ENCODE peak calls at places on chromosomes 5 and 9, in six cellular contexts. One of them, this sample, is unnamed.

GRCh38 chr5:24742334-24742733 is 97.6 kb upstream of the CDH10 start:
- DNase-seq in CD8-positive, alpha-beta memory T cell: no peak
- DNase-seq in colonic mucosa: no peak
- DNase-seq in stomach: no peak
- DNase-seq in GM12864: no peak
- DNase-seq in neural progenitor cell: no peak
- DNase-seq in this sample: no peak

GRCh38 chr9:136789523-136789937 is 1.6 kb upstream of the TMEM141 start:
- DNase-seq in CD8-positive, alpha-beta memory T cell: no peak
- DNase-seq in colonic mucosa: no peak
- DNase-seq in stomach: no peak
- DNase-seq in GM12864: no peak
- DNase-seq in neural progenitor cell: no peak
- DNase-seq in this sample: no peak

GRCh38 chr5:101611039-101611438 is 685.0 kb downstream of the SLCO4C1 start:
- DNase-seq in CD8-positive, alpha-beta memory T cell: no peak
- DNase-seq in colonic mucosa: no peak
- DNase-seq in stomach: no peak
- DNase-seq in GM12864: no peak
- DNase-seq in neural progenitor cell: no peak
- DNase-seq in this sample: no peak

GRCh38 chr9:136178773-136179075 is 26.2 kb downstream of the LHX3 start:
- DNase-seq in CD8-positive, alpha-beta memory T cell: no peak
- DNase-seq in colonic mucosa: no peak
- DNase-seq in stomach: no peak
- DNase-seq in GM12864: no peak
- DNase-seq in neural progenitor cell: peak
- DNase-seq in this sample: no peak

GRCh38 chr5:19555876-19556275 is 432.1 kb downstream of the CDH18 start:
- DNase-seq in CD8-positive, alpha-beta memory T cell: no peak
- DNase-seq in colonic mucosa: no peak
- DNase-seq in stomach: no peak
- DNase-seq in GM12864: no peak
- DNase-seq in neural progenitor cell: no peak
- DNase-seq in this sample: no peak

GRCh38 chr5:67092447-67093023 is 104.1 kb downstream of the CD180 start:
- DNase-seq in CD8-positive, alpha-beta memory T cell: no peak
- DNase-seq in colonic mucosa: no peak
- DNase-seq in stomach: no peak
- DNase-seq in GM12864: no peak
- DNase-seq in neural progenitor cell: no peak
- DNase-seq in this sample: no peak

GRCh38 chr5:177445052-177446016 is 1.3 kb upstream of the PRR7 start:
- DNase-seq in CD8-positive, alpha-beta memory T cell: peak
- DNase-seq in colonic mucosa: no peak
- DNase-seq in stomach: no peak
- DNase-seq in GM12864: no peak
- DNase-seq in neural progenitor cell: no peak
- DNase-seq in this sample: no peak

GRCh38 chr5:168882283-168882682 is 303.1 kb upstream of the PANK3 start:
- DNase-seq in CD8-positive, alpha-beta memory T cell: no peak
- DNase-seq in colonic mucosa: no peak
- DNase-seq in stomach: no peak
- DNase-seq in GM12864: no peak
- DNase-seq in neural progenitor cell: no peak
- DNase-seq in this sample: no peak

GRCh38 chr5:103703617-103704016 is 141.0 kb upstream of the NUDT12 start:
- DNase-seq in CD8-positive, alpha-beta memory T cell: no peak
- DNase-seq in colonic mucosa: no peak
- DNase-seq in stomach: no peak
- DNase-seq in GM12864: no peak
- DNase-seq in neural progenitor cell: no peak
- DNase-seq in this sample: no peak

GRCh38 chr9:107989544-107989943 is 500.0 kb upstream of the KLF4 start:
- DNase-seq in CD8-positive, alpha-beta memory T cell: no peak
- DNase-seq in colonic mucosa: no peak
- DNase-seq in stomach: no peak
- DNase-seq in GM12864: no peak
- DNase-seq in neural progenitor cell: no peak
- DNase-seq in this sample: no peak

GRCh38 chr9:26548766-26549290 is 343.8 kb downstream of the CAAP1 start:
- DNase-seq in CD8-positive, alpha-beta memory T cell: no peak
- DNase-seq in colonic mucosa: no peak
- DNase-seq in stomach: no peak
- DNase-seq in GM12864: no peak
- DNase-seq in neural progenitor cell: no peak
- DNase-seq in this sample: no peak

GRCh38 chr5:52356311-52356918 is 431.3 kb upstream of the ITGA1 start:
- DNase-seq in CD8-positive, alpha-beta memory T cell: no peak
- DNase-seq in colonic mucosa: no peak
- DNase-seq in stomach: no peak
- DNase-seq in GM12864: no peak
- DNase-seq in neural progenitor cell: peak
- DNase-seq in this sample: no peak

GRCh38 chr5:124461857-124462423 is 284.5 kb downstream of the ZNF608 start:
- DNase-seq in CD8-positive, alpha-beta memory T cell: no peak
- DNase-seq in colonic mucosa: no peak
- DNase-seq in stomach: no peak
- DNase-seq in GM12864: no peak
- DNase-seq in neural progenitor cell: peak
- DNase-seq in this sample: no peak

GRCh38 chr5:109900911-109901627 is 211.3 kb downstream of the MAN2A1 start:
- DNase-seq in CD8-positive, alpha-beta memory T cell: no peak
- DNase-seq in colonic mucosa: no peak
- DNase-seq in stomach: no peak
- DNase-seq in GM12864: no peak
- DNase-seq in neural progenitor cell: no peak
- DNase-seq in this sample: no peak

GRCh38 chr5:158513490-158514301 is 586.0 kb downstream of the EBF1 start:
- DNase-seq in CD8-positive, alpha-beta memory T cell: no peak
- DNase-seq in colonic mucosa: no peak
- DNase-seq in stomach: no peak
- DNase-seq in GM12864: no peak
- DNase-seq in neural progenitor cell: no peak
- DNase-seq in this sample: no peak

GRCh38 chr5:7873216-7873615 is 4.3 kb downstream of the MTRR start:
- DNase-seq in CD8-positive, alpha-beta memory T cell: no peak
- DNase-seq in colonic mucosa: no peak
- DNase-seq in stomach: no peak
- DNase-seq in GM12864: peak
- DNase-seq in neural progenitor cell: no peak
- DNase-seq in this sample: no peak
- H3K4me3 ChIP-seq in CD8-positive, alpha-beta memory T cell: peak
- H3K4me3 ChIP-seq in colonic mucosa: no peak
- H3K4me3 ChIP-seq in stomach: no peak
- H3K4me3 ChIP-seq in GM12864: peak
- H3K4me3 ChIP-seq in neural progenitor cell: no peak
- H3K4me3 ChIP-seq in this sample: no peak

GRCh38 chr9:132982508-132982907 is 4.0 kb downstream of the GFI1B start:
- DNase-seq in CD8-positive, alpha-beta memory T cell: no peak
- DNase-seq in colonic mucosa: no peak
- DNase-seq in stomach: no peak
- DNase-seq in GM12864: no peak
- DNase-seq in neural progenitor cell: no peak
- DNase-seq in this sample: no peak

GRCh38 chr9:132985063-132985350 is 6.5 kb downstream of the GFI1B start:
- DNase-seq in CD8-positive, alpha-beta memory T cell: no peak
- DNase-seq in colonic mucosa: no peak
- DNase-seq in stomach: no peak
- DNase-seq in GM12864: no peak
- DNase-seq in neural progenitor cell: no peak
- DNase-seq in this sample: no peak

GRCh38 chr9:132985489-132985888 is 7.0 kb downstream of the GFI1B start:
- DNase-seq in CD8-positive, alpha-beta memory T cell: no peak
- DNase-seq in colonic mucosa: no peak
- DNase-seq in stomach: no peak
- DNase-seq in GM12864: no peak
- DNase-seq in neural progenitor cell: no peak
- DNase-seq in this sample: no peak

GRCh38 chr9:132984202-132985062 is 5.9 kb downstream of the GFI1B start:
- DNase-seq in CD8-positive, alpha-beta memory T cell: no peak
- DNase-seq in colonic mucosa: no peak
- DNase-seq in stomach: no peak
- DNase-seq in GM12864: no peak
- DNase-seq in neural progenitor cell: no peak
- DNase-seq in this sample: no peak

DNA sequence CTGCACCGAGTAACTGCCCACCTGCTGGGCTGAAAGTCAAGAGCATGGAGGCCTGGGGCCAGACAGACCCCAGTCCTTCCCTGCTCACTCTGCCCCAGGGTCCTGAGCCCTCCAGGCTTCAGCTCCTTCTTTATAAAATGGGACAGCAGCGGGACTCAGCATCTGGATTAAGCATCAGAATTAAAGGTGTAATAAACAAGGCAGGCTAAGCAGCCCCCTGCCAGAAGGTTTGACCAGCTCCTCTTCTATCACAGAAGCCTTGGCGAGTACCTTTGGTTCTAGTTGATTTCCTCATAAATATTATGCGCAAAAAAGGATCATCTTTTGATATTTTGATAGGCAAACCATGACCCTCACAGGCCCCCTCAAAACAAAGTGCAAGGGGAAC is 5.3 kb downstream of the GFI1B start:
- DNase-seq in CD8-positive, alpha-beta memory T cell: no peak
- DNase-seq in colonic mucosa: no peak
- DNase-seq in stomach: no peak
- DNase-seq in GM12864: no peak
- DNase-seq in neural progenitor cell: no peak
- DNase-seq in this sample: no peak
- H3K4me3 ChIP-seq in CD8-positive, alpha-beta memory T cell: no peak
- H3K4me3 ChIP-seq in colonic mucosa: no peak
- H3K4me3 ChIP-seq in stomach: no peak
- H3K4me3 ChIP-seq in GM12864: no peak
- H3K4me3 ChIP-seq in neural progenitor cell: no peak
- H3K4me3 ChIP-seq in this sample: no peak

GRCh38 chr9:37026085-37026935 is 7.8 kb downstream of the PAX5 start:
- DNase-seq in CD8-positive, alpha-beta memory T cell: no peak
- DNase-seq in colonic mucosa: no peak
- DNase-seq in stomach: no peak
- DNase-seq in GM12864: no peak
- DNase-seq in neural progenitor cell: peak
- DNase-seq in this sample: no peak

GRCh38 chr9:37027582-37028424 is 6.3 kb downstream of the PAX5 start:
- DNase-seq in CD8-positive, alpha-beta memory T cell: peak
- DNase-seq in colonic mucosa: peak
- DNase-seq in stomach: peak
- DNase-seq in GM12864: peak
- DNase-seq in neural progenitor cell: peak
- DNase-seq in this sample: peak

GRCh38 chr9:37028425-37029031 is 5.5 kb downstream of the PAX5 start:
- DNase-seq in CD8-positive, alpha-beta memory T cell: no peak
- DNase-seq in colonic mucosa: no peak
- DNase-seq in stomach: no peak
- DNase-seq in GM12864: no peak
- DNase-seq in neural progenitor cell: peak
- DNase-seq in this sample: no peak

GRCh38 chr9:37025381-37026084 is 8.5 kb downstream of the PAX5 start:
- DNase-seq in CD8-positive, alpha-beta memory T cell: no peak
- DNase-seq in colonic mucosa: no peak
- DNase-seq in stomach: no peak
- DNase-seq in GM12864: no peak
- DNase-seq in neural progenitor cell: peak
- DNase-seq in this sample: no peak

GRCh38 chr9:37026936-37027581 is 7.0 kb downstream of the PAX5 start:
- DNase-seq in CD8-positive, alpha-beta memory T cell: no peak
- DNase-seq in colonic mucosa: no peak
- DNase-seq in stomach: no peak
- DNase-seq in GM12864: no peak
- DNase-seq in neural progenitor cell: peak
- DNase-seq in this sample: no peak
- H3K4me3 ChIP-seq in CD8-positive, alpha-beta memory T cell: peak
- H3K4me3 ChIP-seq in colonic mucosa: peak
- H3K4me3 ChIP-seq in stomach: no peak
- H3K4me3 ChIP-seq in GM12864: peak
- H3K4me3 ChIP-seq in neural progenitor cell: peak
- H3K4me3 ChIP-seq in this sample: peak

DNA sequence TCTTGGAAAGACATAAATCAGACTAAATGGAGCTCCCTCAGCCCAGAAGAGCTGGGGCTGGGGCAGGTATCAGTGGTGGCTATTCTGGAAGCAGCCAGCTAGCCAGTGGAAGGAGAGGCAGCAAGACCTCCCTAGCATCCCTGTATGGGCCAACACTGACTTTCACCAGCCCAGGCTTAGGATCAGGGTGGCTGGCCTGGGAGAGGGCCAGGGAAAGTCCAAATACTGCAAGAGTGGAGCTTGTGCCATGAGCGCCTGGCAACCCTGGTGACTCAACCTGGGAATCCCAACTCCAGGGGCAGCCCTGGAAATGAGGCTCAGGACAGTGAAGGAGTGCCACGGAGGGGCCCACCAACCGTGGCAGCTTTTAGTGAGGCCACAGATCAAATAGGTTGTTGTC is 7.6 kb upstream of the IRF1 start:
- DNase-seq in CD8-positive, alpha-beta memory T cell: no peak
- DNase-seq in colonic mucosa: peak
- DNase-seq in stomach: peak
- DNase-seq in GM12864: no peak
- DNase-seq in neural progenitor cell: no peak
- DNase-seq in this sample: peak
- H3K4me3 ChIP-seq in CD8-positive, alpha-beta memory T cell: no peak
- H3K4me3 ChIP-seq in colonic mucosa: no peak
- H3K4me3 ChIP-seq in stomach: no peak
- H3K4me3 ChIP-seq in GM12864: no peak
- H3K4me3 ChIP-seq in neural progenitor cell: no peak
- H3K4me3 ChIP-seq in this sample: no peak

GRCh38 chr9:93096131-93096802 is at the start of gene CARD19:
- DNase-seq in CD8-positive, alpha-beta memory T cell: no peak
- DNase-seq in colonic mucosa: peak
- DNase-seq in stomach: peak
- DNase-seq in GM12864: no peak
- DNase-seq in neural progenitor cell: peak
- DNase-seq in this sample: no peak

GRCh38 chr9:93098236-93098946 is 2.4 kb downstream of the CARD19 start:
- DNase-seq in CD8-positive, alpha-beta memory T cell: no peak
- DNase-seq in colonic mucosa: peak
- DNase-seq in stomach: peak
- DNase-seq in GM12864: no peak
- DNase-seq in neural progenitor cell: no peak
- DNase-seq in this sample: peak

GRCh38 chr9:93099551-93100264 is 3.7 kb downstream of the CARD19 start:
- DNase-seq in CD8-positive, alpha-beta memory T cell: no peak
- DNase-seq in colonic mucosa: no peak
- DNase-seq in stomach: no peak
- DNase-seq in GM12864: no peak
- DNase-seq in neural progenitor cell: no peak
- DNase-seq in this sample: no peak

GRCh38 chr9:93096811-93097382 is 880 bp downstream of the CARD19 start:
- DNase-seq in CD8-positive, alpha-beta memory T cell: no peak
- DNase-seq in colonic mucosa: no peak
- DNase-seq in stomach: no peak
- DNase-seq in GM12864: no peak
- DNase-seq in neural progenitor cell: no peak
- DNase-seq in this sample: no peak

GRCh38 chr9:93097496-93098205 is 1.6 kb downstream of the CARD19 start:
- DNase-seq in CD8-positive, alpha-beta memory T cell: no peak
- DNase-seq in colonic mucosa: peak
- DNase-seq in stomach: no peak
- DNase-seq in GM12864: no peak
- DNase-seq in neural progenitor cell: no peak
- DNase-seq in this sample: no peak
- H3K4me3 ChIP-seq in CD8-positive, alpha-beta memory T cell: peak
- H3K4me3 ChIP-seq in colonic mucosa: peak
- H3K4me3 ChIP-seq in stomach: peak
- H3K4me3 ChIP-seq in GM12864: peak
- H3K4me3 ChIP-seq in neural progenitor cell: peak
- H3K4me3 ChIP-seq in this sample: peak

This sample was measured in dorsolateral prefrontal cortex.